ENCODE peak calls at places on chromosomes 3 and 15, in eight cellular contexts. C is adrenal gland, N is WERI-Rb-1, A is heart right ventricle, Z is OCI-LY7, B is mucosa of descending colon, J is sigmoid colon, Y is PC-3. G is an unnamed sample. For H3K36me3, the result is how much of the 10 kb centered on the place peaks cover.

GRCh38 chr15:100601158-100601557 is 826 bp downstream of the LINS1 start:
- DNase-seq in Z (peak), C (peak), J (no peak), N (no peak), A (no peak), B (no peak), Y (peak), G (no peak)

GRCh38 chr3:72633101-72633500 is 215.1 kb downstream of the SHQ1 start:
- DNase-seq in N (no peak), B (no peak), C (no peak), A (no peak), Z (no peak), Y (peak), J (no peak), G (no peak)

GRCh38 chr3:8488877-8489865 is 12.5 kb upstream of the LMCD1 start:
- DNase-seq in N (no peak), A (no peak), B (no peak), Z (no peak), J (no peak), Y (peak), C (no peak), G (no peak)

GRCh38 chr3:9064853-9065252 is 101.6 kb upstream of the RAD18 start:
- DNase-seq in N (no peak), B (no peak), A (peak), J (peak), Z (no peak), C (peak), Y (no peak), G (no peak)

GRCh38 chr3:37943126-37943525 is 47.5 kb upstream of the VILL start:
- DNase-seq in J (no peak), Y (no peak), C (no peak), Z (no peak), N (no peak), B (no peak), A (no peak), G (no peak)

GRCh38 chr15:69466733-69467132 is 14.1 kb downstream of the RPLP1 start:
- DNase-seq in N (no peak), J (no peak), Z (no peak), B (no peak), A (no peak), Y (no peak), C (no peak), G (no peak)

GRCh38 chr3:194333212-194333980 is 17.7 kb downstream of the CPN2 start:
- DNase-seq in N (peak), Z (peak), J (peak), A (peak), C (peak), Y (peak), B (peak), G (peak)

GRCh38 chr15:77370580-77370979 is 49.3 kb downstream of the PEAK1 start:
- DNase-seq in N (no peak), J (no peak), B (no peak), C (no peak), Y (no peak), A (no peak), Z (no peak), G (no peak)

GRCh38 chr3:149494022-149494758 is 19.7 kb downstream of the TM4SF4 start:
- DNase-seq in A (peak), Y (peak), J (peak), B (no peak), N (peak), Z (peak), C (peak), G (peak)

GRCh38 chr15:52284164-52284563 is 11.4 kb downstream of the MYO5C start:
- DNase-seq in C (no peak), B (no peak), J (no peak), A (no peak), Z (no peak), N (no peak), Y (peak), G (no peak)

GRCh38 chr3:102480139-102480538 is 45.3 kb downstream of the ZPLD1 start:
- DNase-seq in J (no peak), B (no peak), A (no peak), Z (no peak), N (no peak), Y (no peak), C (no peak), G (no peak)

GRCh38 chr3:126629999-126630398 is 24.9 kb downstream of the TXNRD3 start:
- DNase-seq in Z (peak), Y (no peak), A (no peak), B (no peak), J (no peak), C (no peak), N (no peak), G (no peak)

GRCh38 chr15:96273317-96274086 is 57.0 kb upstream of the NR2F2 start:
- DNase-seq in J (no peak), B (no peak), C (no peak), Z (no peak), N (no peak), Y (peak), A (no peak), G (no peak)

GRCh38 chr15:35471024-35471423 is 74.9 kb downstream of the DPH6 start:
- DNase-seq in B (no peak), Z (no peak), A (no peak), J (no peak), C (no peak), Y (no peak), N (no peak), G (no peak)

GRCh38 chr15:39788108-39788507 is 5.5 kb upstream of the FSIP1 start:
- DNase-seq in N (no peak), Y (no peak), J (no peak), A (no peak), C (no peak), B (no peak), Z (no peak), G (no peak)

GRCh38 chr15:40155270-40155910 is 5.5 kb upstream of the BUB1B start:
- DNase-seq in A (no peak), B (peak), J (no peak), Y (peak), Z (no peak), N (no peak), C (no peak), G (peak)

GRCh38 chr3:22939349-22939748 is 263.8 kb upstream of the UBE2E2 start:
- DNase-seq in A (no peak), C (no peak), N (no peak), Y (no peak), J (no peak), Z (no peak), B (no peak), G (no peak)

GRCh38 chr3:169604568-169604967 is 58.9 kb downstream of the MECOM start:
- DNase-seq in N (no peak), J (no peak), Y (peak), A (no peak), Z (peak), B (no peak), C (no peak), G (no peak)

GRCh38 chr3:75136100-75136897 is 521.8 kb upstream of the CNTN3 start:
- DNase-seq in B (no peak), A (no peak), Z (no peak), N (no peak), J (no peak), Y (no peak), C (no peak), G (no peak)

GRCh38 chr15:47586653-47587224 is 130.6 kb upstream of the SEMA6D start:
- DNase-seq in N (no peak), J (no peak), A (peak), C (no peak), Y (peak), Z (no peak), B (peak), G (no peak)

GRCh38 chr3:194485471-194485875 is 1.3 kb downstream of the ATP13A3 start:
- DNase-seq in N (no peak), C (no peak), J (no peak), A (no peak), Y (peak), Z (no peak), B (no peak), G (no peak)

GRCh38 chr3:46663611-46664135 is 29.8 kb downstream of the ALS2CL start:
- DNase-seq in B (no peak), C (no peak), Z (peak), N (no peak), J (peak), A (no peak), Y (peak), G (peak)

GRCh38 chr15:31316135-31316795 is 10.4 kb upstream of the KLF13 start:
- DNase-seq in J (no peak), Z (no peak), N (peak), B (no peak), C (no peak), A (no peak), Y (no peak), G (no peak)

GRCh38 chr15:98421419-98422085 is 226.8 kb upstream of the IGF1R start:
- DNase-seq in J (peak), B (no peak), C (peak), Y (peak), N (peak), A (peak), Z (peak), G (peak)

GRCh38 chr15:40367673-40368611 is 9.9 kb downstream of the DISP2 start:
- DNase-seq in A (peak), C (peak), J (peak), N (no peak), B (peak), Y (peak), Z (peak), G (peak)

GRCh38 chr3:194487289-194488006 is 646 bp upstream of the ATP13A3 start:
- DNase-seq in Z (peak), Y (no peak), A (peak), N (no peak), J (peak), C (peak), B (peak), G (peak)

GRCh38 chr15:76865548-76865991 is 39.6 kb downstream of the SCAPER start:
- DNase-seq in Z (no peak), B (no peak), A (no peak), J (no peak), C (no peak), Y (no peak), N (no peak), G (no peak)

GRCh38 chr15:45163508-45163856 is 24.3 kb downstream of the SHF start:
- DNase-seq in Y (no peak), B (no peak), A (no peak), J (no peak), Z (no peak), N (no peak), C (no peak), G (no peak)

GRCh38 chr15:55707523-55707922 is 35.4 kb downstream of the PRTG start:
- DNase-seq in B (no peak), J (no peak), A (no peak), Z (no peak), C (no peak), N (no peak), Y (no peak), G (no peak)

GRCh38 chr15:41574158-41574557 is 15.1 kb downstream of the TYRO3 start:
- DNase-seq in Y (no peak), Z (no peak), B (no peak), J (no peak), A (no peak), N (peak), C (no peak), G (no peak)

GRCh38 chr15:41577863-41578735 is 19.1 kb downstream of the TYRO3 start:
- DNase-seq in C (no peak), Y (no peak), J (no peak), Z (no peak), N (no peak), B (no peak), A (no peak), G (no peak)

GRCh38 chr15:41572866-41573265 is 13.9 kb downstream of the TYRO3 start:
- DNase-seq in Z (no peak), B (no peak), A (no peak), N (no peak), Y (no peak), J (no peak), C (no peak), G (no peak)

GRCh38 chr15:41573396-41573795 is 14.4 kb downstream of the TYRO3 start:
- DNase-seq in A (no peak), N (no peak), B (no peak), C (no peak), Z (no peak), J (no peak), Y (no peak), G (no peak)

GRCh38 chr15:41575282-41575681 is 16.3 kb downstream of the TYRO3 start:
- DNase-seq in J (no peak), Y (no peak), N (no peak), B (no peak), A (no peak), C (no peak), Z (no peak), G (no peak)
- H3K36me3 ChIP-seq in J (under half), Y (under half), N (under half), B (under half), A (under half), C (under half), Z (under half), G (under half)

GRCh38 chr3:159855599-159856495 is 132.8 kb upstream of the IL12A start:
- DNase-seq in C (no peak), J (no peak), Y (peak), N (no peak), B (no peak), A (no peak), Z (no peak), G (no peak)

GRCh38 chr3:159853506-159853864 is 135.2 kb upstream of the IL12A start:
- DNase-seq in Y (no peak), J (no peak), Z (no peak), N (no peak), B (no peak), A (no peak), C (no peak), G (no peak)

GRCh38 chr3:159852821-159853505 is 135.7 kb upstream of the IL12A start:
- DNase-seq in A (peak), J (peak), C (no peak), N (peak), B (no peak), Y (peak), Z (no peak), G (no peak)

GRCh38 chr3:159856496-159857098 is 132.0 kb upstream of the IL12A start:
- DNase-seq in J (no peak), Z (no peak), N (no peak), B (no peak), C (no peak), Y (no peak), A (peak), G (no peak)

GRCh38 chr3:159854500-159855124 is 134.0 kb upstream of the IL12A start:
- DNase-seq in Y (peak), B (no peak), Z (no peak), A (no peak), J (no peak), C (no peak), N (no peak), G (no peak)
- H3K4me3 ChIP-seq in Y (no peak), B (no peak), Z (no peak), A (peak), J (peak), C (no peak), N (no peak), G (peak)

GRCh38 chr15:43046484-43046883 is 59.4 kb downstream of the UBR1 start:
- DNase-seq in B (no peak), Y (no peak), N (no peak), J (no peak), Z (no peak), C (no peak), A (no peak), G (no peak)

GRCh38 chr15:43052860-43053259 is 53.0 kb downstream of the UBR1 start:
- DNase-seq in B (no peak), Z (no peak), C (no peak), N (no peak), J (no peak), A (no peak), Y (no peak), G (no peak)

DNA sequence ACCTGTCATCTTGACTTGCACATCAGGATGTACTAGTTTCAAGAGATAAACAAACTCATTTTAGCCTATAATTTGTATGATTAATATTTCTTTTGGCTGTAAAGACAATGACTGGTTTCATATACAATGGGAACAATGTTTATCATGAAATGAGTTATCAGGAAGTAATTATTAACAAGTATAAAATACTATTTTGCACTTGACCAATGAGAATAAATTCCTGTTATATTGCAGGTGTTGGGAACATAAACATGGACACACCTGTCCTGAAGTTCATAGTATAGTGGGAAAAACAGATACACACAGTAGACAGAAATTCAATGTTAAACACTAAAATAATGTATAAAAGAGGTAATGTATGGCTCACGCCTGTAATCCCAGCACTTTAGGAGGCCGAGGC is 56.9 kb downstream of the UBR1 start:
- DNase-seq in N (no peak), B (no peak), Y (peak), J (no peak), Z (no peak), C (no peak), A (no peak), G (no peak)
- H3K36me3 ChIP-seq in N (half or more), B (under half), Y (under half), J (under half), Z (half or more), C (under half), A (half or more), G (half or more)

GRCh38 chr3:14137004-14137403 is 12.2 kb downstream of the TMEM43 start:
- DNase-seq in C (peak), N (no peak), Y (peak), A (peak), Z (no peak), J (no peak), B (no peak), G (peak)
- H3K4me3 ChIP-seq in C (no peak), N (no peak), Y (no peak), A (no peak), Z (no peak), J (no peak), B (no peak), G (no peak)

GRCh38 chr3:128734523-128735189 is 8.7 kb downstream of the RAB7A start:
- DNase-seq in Z (no peak), N (no peak), A (no peak), J (no peak), C (no peak), Y (no peak), B (no peak), G (no peak)

GRCh38 chr3:128730521-128730920 is 4.5 kb downstream of the RAB7A start:
- DNase-seq in J (no peak), B (no peak), Y (no peak), A (no peak), Z (no peak), N (no peak), C (no peak), G (no peak)

GRCh38 chr3:128736598-128736997 is 10.6 kb downstream of the RAB7A start:
- DNase-seq in C (no peak), Z (no peak), Y (no peak), J (peak), A (no peak), B (no peak), N (no peak), G (no peak)

GRCh38 chr3:128735287-128735686 is 9.3 kb downstream of the RAB7A start:
- DNase-seq in A (no peak), J (no peak), B (no peak), N (no peak), Z (no peak), C (no peak), Y (no peak), G (no peak)

DNA sequence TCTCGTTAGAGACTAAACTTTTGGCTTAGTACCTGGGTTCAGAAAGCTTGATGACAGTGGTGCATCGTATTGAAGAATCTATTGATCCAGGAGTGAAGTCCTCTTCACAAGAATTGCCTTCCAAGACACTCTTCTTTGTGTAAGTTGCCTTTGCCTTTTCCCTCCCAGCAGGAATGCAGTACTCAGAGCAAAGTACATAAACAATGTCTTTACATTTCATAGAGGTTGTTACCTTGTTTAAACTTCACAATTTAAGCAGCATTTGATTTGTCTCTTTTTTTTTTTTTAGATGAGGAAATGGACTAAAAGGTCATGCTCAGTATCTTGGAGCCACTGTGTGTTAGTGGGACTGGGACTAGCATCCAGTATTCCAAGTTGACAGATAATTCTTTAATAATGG is 9.9 kb downstream of the RAB7A start:
- DNase-seq in A (no peak), J (no peak), N (no peak), C (no peak), B (no peak), Z (no peak), Y (no peak), G (no peak)
- H3K36me3 ChIP-seq in A (under half), J (under half), N (under half), C (under half), B (under half), Z (half or more), Y (under half), G (under half)

GRCh38 chr3:71130516-71131384 is 452.8 kb downstream of the FOXP1 start:
- DNase-seq in N (no peak), B (peak), C (peak), Z (peak), A (peak), J (peak), Y (peak), G (peak)

GRCh38 chr3:71127052-71127451 is 456.5 kb downstream of the FOXP1 start:
- DNase-seq in Z (peak), C (no peak), A (no peak), N (no peak), J (no peak), Y (no peak), B (no peak), G (no peak)

GRCh38 chr3:71129611-71130515 is 453.7 kb downstream of the FOXP1 start:
- DNase-seq in B (no peak), Z (peak), N (no peak), C (no peak), J (no peak), Y (peak), A (no peak), G (no peak)

GRCh38 chr3:71127463-71128243 is 455.9 kb downstream of the FOXP1 start:
- DNase-seq in B (no peak), N (no peak), Y (no peak), Z (peak), C (no peak), A (no peak), J (no peak), G (no peak)

DNA sequence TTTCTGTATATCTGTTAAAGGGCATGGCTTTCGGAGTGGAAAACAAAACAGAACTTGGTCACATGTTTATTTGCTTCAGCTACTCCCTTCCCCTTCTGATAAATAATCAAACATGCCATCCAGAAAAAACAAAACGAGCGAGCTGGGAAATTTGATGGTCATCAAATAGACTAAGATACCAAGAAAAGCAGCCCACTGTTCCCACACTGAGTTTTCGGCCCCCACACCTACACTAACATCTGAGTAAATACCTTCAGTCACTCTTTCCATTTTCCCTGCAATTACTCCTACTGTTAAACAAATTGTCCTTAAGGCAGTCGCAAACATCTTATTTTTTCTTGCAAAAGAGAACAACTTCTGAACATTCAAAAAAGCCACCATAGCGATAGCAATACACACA is 454.6 kb downstream of the FOXP1 start:
- DNase-seq in Y (no peak), Z (no peak), J (no peak), B (no peak), C (no peak), N (no peak), A (no peak), G (no peak)
- H3K4me3 ChIP-seq in Y (peak), Z (peak), J (peak), B (peak), C (no peak), N (no peak), A (no peak), G (peak)